ENCODE peak calls at places on chromosome 10, in eight cellular contexts. One of them, this sample, is unnamed.

GRCh38 chr10:69994262-69994661 is 58.4 kb upstream of the MACROH2A2 start:
- DNase-seq in adipocyte: peak
- DNase-seq in fibroblast of villous mesenchyme: peak
- DNase-seq in stimulated activated CD8-positive, alpha-beta memory T cell treated with anti-CD3 and anti-CD28 coated beads, Interleukin-2, amount 100 ng/mL, for 1 hour: no peak
- DNase-seq in NCI-H1048: no peak
- DNase-seq in mesendoderm: peak
- DNase-seq in HFF-Myc: no peak
- DNase-seq in RWPE1: peak
- DNase-seq in this sample: peak

GRCh38 chr10:8473205-8473604 is 418.7 kb downstream of the GATA3 start:
- DNase-seq in NCI-H1048: no peak
- DNase-seq in RWPE1: no peak
- DNase-seq in adipocyte: no peak
- DNase-seq in mesendoderm: no peak
- DNase-seq in stimulated activated CD8-positive, alpha-beta memory T cell treated with anti-CD3 and anti-CD28 coated beads, Interleukin-2, amount 100 ng/mL, for 1 hour: no peak
- DNase-seq in fibroblast of villous mesenchyme: peak
- DNase-seq in HFF-Myc: no peak
- DNase-seq in this sample: no peak

GRCh38 chr10:77431980-77432379 is 205.6 kb downstream of the KCNMA1 start:
- DNase-seq in NCI-H1048: no peak
- DNase-seq in RWPE1: no peak
- DNase-seq in fibroblast of villous mesenchyme: no peak
- DNase-seq in mesendoderm: no peak
- DNase-seq in HFF-Myc: no peak
- DNase-seq in stimulated activated CD8-positive, alpha-beta memory T cell treated with anti-CD3 and anti-CD28 coated beads, Interleukin-2, amount 100 ng/mL, for 1 hour: no peak
- DNase-seq in adipocyte: no peak
- DNase-seq in this sample: no peak

GRCh38 chr10:124993728-124994451 is 52.0 kb downstream of the ZRANB1 start:
- DNase-seq in HFF-Myc: no peak
- DNase-seq in NCI-H1048: no peak
- DNase-seq in stimulated activated CD8-positive, alpha-beta memory T cell treated with anti-CD3 and anti-CD28 coated beads, Interleukin-2, amount 100 ng/mL, for 1 hour: no peak
- DNase-seq in adipocyte: no peak
- DNase-seq in fibroblast of villous mesenchyme: no peak
- DNase-seq in mesendoderm: no peak
- DNase-seq in RWPE1: no peak
- DNase-seq in this sample: no peak

GRCh38 chr10:14750900-14751575 is 23.7 kb downstream of the FAM107B start:
- DNase-seq in NCI-H1048: no peak
- DNase-seq in mesendoderm: no peak
- DNase-seq in fibroblast of villous mesenchyme: no peak
- DNase-seq in RWPE1: no peak
- DNase-seq in adipocyte: no peak
- DNase-seq in stimulated activated CD8-positive, alpha-beta memory T cell treated with anti-CD3 and anti-CD28 coated beads, Interleukin-2, amount 100 ng/mL, for 1 hour: no peak
- DNase-seq in HFF-Myc: peak
- DNase-seq in this sample: no peak

GRCh38 chr10:97159906-97160305 is 25.9 kb downstream of the SLIT1 start:
- DNase-seq in mesendoderm: no peak
- DNase-seq in HFF-Myc: no peak
- DNase-seq in fibroblast of villous mesenchyme: no peak
- DNase-seq in RWPE1: no peak
- DNase-seq in adipocyte: no peak
- DNase-seq in NCI-H1048: no peak
- DNase-seq in stimulated activated CD8-positive, alpha-beta memory T cell treated with anti-CD3 and anti-CD28 coated beads, Interleukin-2, amount 100 ng/mL, for 1 hour: no peak
- DNase-seq in this sample: no peak

GRCh38 chr10:114413398-114413797 is 9.1 kb upstream of the AFAP1L2 start:
- DNase-seq in stimulated activated CD8-positive, alpha-beta memory T cell treated with anti-CD3 and anti-CD28 coated beads, Interleukin-2, amount 100 ng/mL, for 1 hour: no peak
- DNase-seq in fibroblast of villous mesenchyme: no peak
- DNase-seq in mesendoderm: no peak
- DNase-seq in adipocyte: no peak
- DNase-seq in RWPE1: peak
- DNase-seq in HFF-Myc: no peak
- DNase-seq in NCI-H1048: no peak
- DNase-seq in this sample: no peak

GRCh38 chr10:74189999-74190421 is 39.0 kb downstream of the ADK start:
- DNase-seq in HFF-Myc: peak
- DNase-seq in NCI-H1048: peak
- DNase-seq in fibroblast of villous mesenchyme: peak
- DNase-seq in RWPE1: peak
- DNase-seq in stimulated activated CD8-positive, alpha-beta memory T cell treated with anti-CD3 and anti-CD28 coated beads, Interleukin-2, amount 100 ng/mL, for 1 hour: no peak
- DNase-seq in adipocyte: peak
- DNase-seq in mesendoderm: peak
- DNase-seq in this sample: no peak

GRCh38 chr10:45160266-45160665 is 155.1 kb downstream of the OR13A1 start:
- DNase-seq in stimulated activated CD8-positive, alpha-beta memory T cell treated with anti-CD3 and anti-CD28 coated beads, Interleukin-2, amount 100 ng/mL, for 1 hour: no peak
- DNase-seq in mesendoderm: no peak
- DNase-seq in NCI-H1048: no peak
- DNase-seq in adipocyte: no peak
- DNase-seq in fibroblast of villous mesenchyme: peak
- DNase-seq in RWPE1: peak
- DNase-seq in HFF-Myc: no peak
- DNase-seq in this sample: no peak

GRCh38 chr10:94006591-94007550 is 13.1 kb downstream of the PLCE1 start:
- DNase-seq in RWPE1: peak
- DNase-seq in adipocyte: peak
- DNase-seq in fibroblast of villous mesenchyme: no peak
- DNase-seq in NCI-H1048: no peak
- DNase-seq in stimulated activated CD8-positive, alpha-beta memory T cell treated with anti-CD3 and anti-CD28 coated beads, Interleukin-2, amount 100 ng/mL, for 1 hour: no peak
- DNase-seq in mesendoderm: peak
- DNase-seq in HFF-Myc: no peak
- DNase-seq in this sample: no peak

GRCh38 chr10:14573666-14574261 is 200.9 kb downstream of the FAM107B start:
- DNase-seq in adipocyte: peak
- DNase-seq in RWPE1: peak
- DNase-seq in NCI-H1048: no peak
- DNase-seq in stimulated activated CD8-positive, alpha-beta memory T cell treated with anti-CD3 and anti-CD28 coated beads, Interleukin-2, amount 100 ng/mL, for 1 hour: no peak
- DNase-seq in mesendoderm: no peak
- DNase-seq in fibroblast of villous mesenchyme: peak
- DNase-seq in HFF-Myc: peak
- DNase-seq in this sample: no peak

GRCh38 chr10:113681533-113682470 is 2.1 kb downstream of the CASP7 start:
- DNase-seq in mesendoderm: no peak
- DNase-seq in NCI-H1048: no peak
- DNase-seq in adipocyte: no peak
- DNase-seq in HFF-Myc: no peak
- DNase-seq in stimulated activated CD8-positive, alpha-beta memory T cell treated with anti-CD3 and anti-CD28 coated beads, Interleukin-2, amount 100 ng/mL, for 1 hour: no peak
- DNase-seq in RWPE1: no peak
- DNase-seq in fibroblast of villous mesenchyme: no peak
- DNase-seq in this sample: no peak

GRCh38 chr10:46559231-46559671 is 2.8 kb upstream of the GPRIN2 start:
- DNase-seq in mesendoderm: no peak
- DNase-seq in NCI-H1048: no peak
- DNase-seq in fibroblast of villous mesenchyme: no peak
- DNase-seq in adipocyte: no peak
- DNase-seq in HFF-Myc: no peak
- DNase-seq in RWPE1: no peak
- DNase-seq in stimulated activated CD8-positive, alpha-beta memory T cell treated with anti-CD3 and anti-CD28 coated beads, Interleukin-2, amount 100 ng/mL, for 1 hour: no peak
- DNase-seq in this sample: no peak